ENCODE peak calls at places on chromosomes 11 and 22, in five cellular contexts. O is lower lobe of right lung, N is tibial artery, I is left ventricle myocardium inferior, Q is fibroblast of villous mesenchyme. V is an unnamed sample.

GRCh38 chr22:24683671-24684070 is 80.7 kb downstream of the GGT1 start:
- DNase-seq in I (no peak), O (no peak), N (no peak), Q (peak), V (peak)

GRCh38 chr11:128716661-128717210 is 22.9 kb downstream of the FLI1 start:
- DNase-seq in Q (peak), N (peak), I (no peak), O (no peak), V (no peak)

GRCh38 chr22:27651486-27651885 is 150.1 kb downstream of the MN1 start:
- DNase-seq in O (no peak), N (peak), Q (no peak), I (peak), V (no peak)

GRCh38 chr11:8023831-8024555 is 36.9 kb downstream of the EIF3F start:
- DNase-seq in N (no peak), O (no peak), Q (peak), I (no peak), V (peak)

GRCh38 chr11:125155100-125155444 is 9.5 kb upstream of the PKNOX2 start:
- DNase-seq in I (no peak), Q (no peak), N (no peak), O (no peak), V (no peak)

GRCh38 chr11:102709211-102709980 is 3.8 kb upstream of the MMP27 start:
- DNase-seq in Q (peak), I (no peak), N (no peak), O (no peak), V (peak)

GRCh38 chr22:28366856-28367255 is 312.8 kb downstream of the TTC28 start:
- DNase-seq in O (no peak), I (no peak), Q (no peak), N (no peak), V (no peak)

GRCh38 chr11:130513132-130513531 is 64.7 kb downstream of the ADAMTS15 start:
- DNase-seq in N (no peak), I (peak), O (no peak), Q (peak), V (peak)

GRCh38 chr22:49299821-49300231 is 527.8 kb downstream of the BRD1 start:
- DNase-seq in Q (no peak), O (no peak), N (peak), I (no peak), V (no peak)

GRCh38 chr22:37564111-37564711 is 3.9 kb downstream of the CDC42EP1 start:
- DNase-seq in Q (peak), N (no peak), I (no peak), O (no peak), V (peak)

GRCh38 chr22:34055525-34056200 is 135.4 kb upstream of the LARGE1 start:
- DNase-seq in Q (no peak), I (no peak), N (no peak), O (no peak), V (no peak)

GRCh38 chr11:69333906-69334305 is 40.0 kb downstream of the MYEOV start:
- DNase-seq in O (no peak), N (no peak), Q (no peak), I (no peak), V (peak)

GRCh38 chr11:63920126-63920869 is 3.3 kb upstream of the RCOR2 start:
- DNase-seq in Q (no peak), N (peak), I (peak), O (no peak), V (no peak)

GRCh38 chr22:18968011-18968749 is 32.1 kb upstream of the PRODH start:
- DNase-seq in O (peak), Q (peak), N (no peak), I (no peak), V (peak)

GRCh38 chr11:75453916-75454655 is 21.1 kb upstream of the KLHL35 start:
- DNase-seq in Q (peak), O (no peak), N (peak), I (no peak), V (peak)

GRCh38 chr22:37926358-37926757 is 20.3 kb downstream of the MICALL1 start:
- DNase-seq in I (no peak), N (no peak), O (no peak), Q (no peak), V (no peak)

GRCh38 chr22:49705631-49706352 is 121.9 kb downstream of the BRD1 start:
- DNase-seq in N (no peak), Q (no peak), O (no peak), I (no peak), V (no peak)

GRCh38 chr22:26564672-26565071 is 25.3 kb downstream of the TPST2 start:
- DNase-seq in N (no peak), I (no peak), Q (no peak), O (no peak), V (no peak)
- H3K4me3 ChIP-seq in N (no peak), I (no peak), Q (no peak), O (no peak), V (no peak)

DNA sequence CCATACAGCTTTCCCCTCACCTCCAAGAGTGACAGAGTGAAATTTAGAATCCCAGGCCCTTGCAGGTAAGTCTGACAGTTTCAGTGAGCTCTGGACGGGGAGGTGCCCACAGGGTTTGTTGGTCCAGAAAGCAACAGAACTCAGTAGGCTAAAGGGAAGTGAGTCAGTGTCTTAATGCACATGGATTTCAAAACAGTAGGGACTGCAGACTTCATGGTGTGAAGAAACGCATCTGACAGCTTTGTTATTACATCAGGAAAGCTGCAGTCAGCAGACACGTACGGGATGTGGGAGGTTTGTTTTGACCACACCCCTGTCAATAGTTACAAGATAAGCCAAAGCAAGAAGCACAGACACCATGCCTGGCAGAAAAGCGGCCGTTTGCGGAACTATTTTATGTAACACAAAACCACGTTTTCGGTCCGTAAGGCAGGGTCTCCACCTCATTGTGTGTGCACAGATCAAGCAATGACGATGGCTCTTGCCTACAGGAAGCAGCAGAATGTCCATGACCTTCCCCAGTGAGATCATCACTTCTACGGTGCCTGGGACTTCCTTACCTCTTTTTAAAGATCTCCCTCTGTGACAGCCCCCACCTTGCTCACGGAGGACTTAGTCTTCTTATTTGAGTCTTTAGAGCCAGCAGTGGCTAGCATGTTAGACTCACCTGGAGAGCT is 58.1 kb upstream of the FTH1 start:
- DNase-seq in N (peak), I (peak), O (peak), Q (peak), V (peak)
- TF ChIP-seq CTCF in N (no peak), I (no peak), O (no peak), Q (no peak), V (no peak)

GRCh38 chr11:61556621-61557020 is 24.3 kb downstream of the SYT7 start:
- DNase-seq in Q (no peak), I (no peak), N (no peak), O (no peak), V (no peak)

GRCh38 chr11:61553373-61554171 is 27.3 kb downstream of the SYT7 start:
- DNase-seq in I (no peak), O (no peak), N (no peak), Q (no peak), V (no peak)

GRCh38 chr11:61555051-61555969 is 25.6 kb downstream of the SYT7 start:
- DNase-seq in I (no peak), Q (no peak), O (no peak), N (no peak), V (no peak)

GRCh38 chr11:61554172-61554988 is 26.5 kb downstream of the SYT7 start:
- DNase-seq in O (no peak), I (no peak), Q (no peak), N (no peak), V (peak)

GRCh38 chr11:61555978-61556377 is 24.9 kb downstream of the SYT7 start:
- DNase-seq in I (no peak), Q (no peak), O (no peak), N (no peak), V (no peak)
- H3K4me3 ChIP-seq in I (no peak), Q (no peak), O (no peak), N (no peak), V (no peak)

GRCh38 chr11:18144243-18144642 is 11.9 kb downstream of the MRGPRX3 start:
- DNase-seq in O (no peak), N (no peak), I (no peak), Q (no peak), V (peak)

GRCh38 chr11:18140145-18140544 is 7.8 kb downstream of the MRGPRX3 start:
- DNase-seq in O (no peak), I (no peak), Q (no peak), N (no peak), V (no peak)

GRCh38 chr11:18145837-18146236 is 13.5 kb downstream of the MRGPRX3 start:
- DNase-seq in Q (no peak), N (no peak), O (no peak), I (no peak), V (no peak)

GRCh38 chr11:18145025-18145424 is 12.7 kb downstream of the MRGPRX3 start:
- DNase-seq in O (no peak), N (no peak), Q (peak), I (no peak), V (peak)
- TF ChIP-seq CTCF in O (no peak), N (no peak), Q (peak), I (no peak), V (peak)

DNA sequence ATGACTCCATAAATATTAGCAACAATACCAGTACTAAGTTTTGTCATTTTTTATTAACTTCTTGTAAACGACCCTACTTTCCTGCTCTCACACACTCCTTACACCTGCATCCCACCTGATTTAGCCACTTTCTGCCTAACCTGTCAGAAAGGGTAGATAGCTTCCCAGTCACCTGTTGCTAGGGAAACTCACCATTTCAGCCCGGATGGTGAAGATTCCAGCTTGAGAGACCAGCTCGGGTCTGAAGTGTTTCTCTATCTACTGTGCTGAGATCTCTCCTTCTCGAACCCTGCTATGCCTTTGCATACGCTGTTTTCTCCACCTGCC is at the start of gene PARVG:
- DNase-seq in I (no peak), O (no peak), N (no peak), Q (no peak), V (no peak)
- H3K4me3 ChIP-seq in I (peak), O (peak), N (peak), Q (no peak), V (no peak)

GRCh38 chr11:133895551-133895950 is 50.2 kb upstream of the SPATA19 start:
- DNase-seq in O (no peak), N (no peak), Q (no peak), I (no peak), V (no peak)
- TF ChIP-seq CTCF in O (no peak), N (no peak), Q (no peak), I (no peak), V (no peak)

DNA sequence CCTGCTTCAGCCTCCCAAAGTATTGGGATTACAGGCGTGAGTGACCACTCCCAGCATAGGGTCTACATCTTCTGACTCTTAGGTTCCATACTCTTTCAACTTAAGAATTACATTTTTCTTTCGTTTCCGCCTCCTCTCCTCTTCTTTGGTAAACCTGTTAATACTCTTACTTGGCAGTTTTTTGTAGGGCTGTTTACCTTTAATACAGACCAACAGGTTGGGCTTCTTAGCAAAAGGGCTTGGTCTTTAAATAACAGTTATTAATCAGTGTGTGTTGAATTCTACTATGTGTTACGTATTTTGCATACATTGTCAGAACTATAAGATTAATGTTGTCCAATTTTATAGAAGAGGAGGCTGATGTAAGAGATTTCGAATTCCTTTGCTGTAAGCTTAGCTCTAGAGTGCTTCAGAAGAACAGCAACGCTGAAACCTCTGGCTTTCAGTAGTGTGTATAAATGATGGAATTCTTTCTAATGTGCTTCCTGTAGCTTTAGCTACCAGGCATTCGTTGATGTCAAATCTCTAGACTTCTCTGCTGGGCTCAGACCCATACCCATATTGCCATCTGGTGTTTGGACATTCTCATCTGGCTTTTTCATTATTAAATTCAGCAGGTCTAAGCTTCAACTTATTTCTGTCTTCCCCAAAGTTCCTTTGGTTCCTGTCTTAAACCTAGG is 3.1 kb downstream of the FDX1 start:
- DNase-seq in N (no peak), O (no peak), I (no peak), Q (no peak), V (no peak)
- H3K4me3 ChIP-seq in N (no peak), O (no peak), I (no peak), Q (no peak), V (no peak)

GRCh38 chr11:121870202-121871045 is 245.6 kb downstream of the BLID start:
- DNase-seq in N (peak), O (no peak), I (no peak), Q (peak), V (peak)
- TF ChIP-seq CTCF in N (no peak), O (no peak), I (no peak), Q (peak), V (peak)

GRCh38 chr11:83744620-83745192 is 458.5 kb upstream of the CCDC90B start:
- DNase-seq in I (no peak), O (no peak), N (no peak), Q (no peak), V (no peak)
- H3K4me3 ChIP-seq in I (no peak), O (no peak), N (no peak), Q (no peak), V (no peak)

V was measured in fibroblast of mammary gland.